ENCODE peak calls at places on chromosomes 13 and 19, in eight cellular contexts. One of them, this sample, is unnamed.

GRCh38 chr19:19490247-19490968 is 24.9 kb downstream of the TSSK6 start:
- DNase-seq in thoracic aorta: peak; percentile 50
- DNase-seq in fibroblast of lung: peak; percentile 71
- DNase-seq in sigmoid colon: peak; percentile 90
- DNase-seq in mucosa of descending colon: peak; percentile 89
- DNase-seq in cardiac fibroblast: peak; percentile 90
- DNase-seq in left lung: peak; percentile 73
- DNase-seq in coronary artery: no peak
- DNase-seq in this sample: peak; percentile 83

GRCh38 chr19:17467471-17468301 is 2.6 kb upstream of the SLC27A1 start:
- DNase-seq in cardiac fibroblast: no peak
- DNase-seq in coronary artery: no peak
- DNase-seq in mucosa of descending colon: no peak
- DNase-seq in left lung: peak; percentile 17
- DNase-seq in fibroblast of lung: no peak
- DNase-seq in sigmoid colon: no peak
- DNase-seq in thoracic aorta: no peak
- DNase-seq in this sample: no peak

GRCh38 chr19:39351537-39352037 is 9.4 kb downstream of the SAMD4B start:
- DNase-seq in sigmoid colon: no peak
- DNase-seq in thoracic aorta: no peak
- DNase-seq in coronary artery: no peak
- DNase-seq in left lung: no peak
- DNase-seq in fibroblast of lung: no peak
- DNase-seq in mucosa of descending colon: no peak
- DNase-seq in cardiac fibroblast: no peak
- DNase-seq in this sample: no peak

GRCh38 chr13:26727633-26728032 is 33.0 kb downstream of the GPR12 start:
- DNase-seq in fibroblast of lung: no peak
- DNase-seq in left lung: no peak
- DNase-seq in coronary artery: no peak
- DNase-seq in mucosa of descending colon: no peak
- DNase-seq in cardiac fibroblast: no peak
- DNase-seq in sigmoid colon: no peak
- DNase-seq in thoracic aorta: no peak
- DNase-seq in this sample: no peak

GRCh38 chr19:19628499-19629134 is 597 bp upstream of the LPAR2 start:
- DNase-seq in mucosa of descending colon: peak; percentile 48
- DNase-seq in coronary artery: no peak
- DNase-seq in fibroblast of lung: peak; percentile 81
- DNase-seq in left lung: peak; percentile 86
- DNase-seq in sigmoid colon: no peak
- DNase-seq in cardiac fibroblast: no peak
- DNase-seq in thoracic aorta: no peak
- DNase-seq in this sample: peak; percentile 85

GRCh38 chr13:39364797-39365468 is 238.1 kb downstream of the LHFPL6 start:
- DNase-seq in coronary artery: no peak
- DNase-seq in sigmoid colon: no peak
- DNase-seq in thoracic aorta: no peak
- DNase-seq in left lung: no peak
- DNase-seq in mucosa of descending colon: no peak
- DNase-seq in cardiac fibroblast: no peak
- DNase-seq in fibroblast of lung: peak; percentile 61
- DNase-seq in this sample: no peak

GRCh38 chr19:45601524-45602522 is at the start of gene GPR4:
- DNase-seq in thoracic aorta: no peak
- DNase-seq in fibroblast of lung: no peak
- DNase-seq in mucosa of descending colon: no peak
- DNase-seq in left lung: peak; percentile 82
- DNase-seq in sigmoid colon: no peak
- DNase-seq in coronary artery: no peak
- DNase-seq in cardiac fibroblast: no peak
- DNase-seq in this sample: peak; percentile 85

GRCh38 chr13:28503182-28503980 is 8.5 kb upstream of the FLT1 start:
- DNase-seq in sigmoid colon: no peak
- DNase-seq in cardiac fibroblast: no peak
- DNase-seq in mucosa of descending colon: no peak
- DNase-seq in coronary artery: no peak
- DNase-seq in fibroblast of lung: no peak
- DNase-seq in thoracic aorta: no peak
- DNase-seq in left lung: no peak
- DNase-seq in this sample: no peak

GRCh38 chr13:42333613-42334328 is 61.8 kb downstream of the AKAP11 start:
- DNase-seq in sigmoid colon: no peak
- DNase-seq in mucosa of descending colon: no peak
- DNase-seq in thoracic aorta: no peak
- DNase-seq in cardiac fibroblast: peak; percentile 76
- DNase-seq in fibroblast of lung: peak; percentile 13
- DNase-seq in coronary artery: no peak
- DNase-seq in left lung: no peak
- DNase-seq in this sample: no peak

DNA sequence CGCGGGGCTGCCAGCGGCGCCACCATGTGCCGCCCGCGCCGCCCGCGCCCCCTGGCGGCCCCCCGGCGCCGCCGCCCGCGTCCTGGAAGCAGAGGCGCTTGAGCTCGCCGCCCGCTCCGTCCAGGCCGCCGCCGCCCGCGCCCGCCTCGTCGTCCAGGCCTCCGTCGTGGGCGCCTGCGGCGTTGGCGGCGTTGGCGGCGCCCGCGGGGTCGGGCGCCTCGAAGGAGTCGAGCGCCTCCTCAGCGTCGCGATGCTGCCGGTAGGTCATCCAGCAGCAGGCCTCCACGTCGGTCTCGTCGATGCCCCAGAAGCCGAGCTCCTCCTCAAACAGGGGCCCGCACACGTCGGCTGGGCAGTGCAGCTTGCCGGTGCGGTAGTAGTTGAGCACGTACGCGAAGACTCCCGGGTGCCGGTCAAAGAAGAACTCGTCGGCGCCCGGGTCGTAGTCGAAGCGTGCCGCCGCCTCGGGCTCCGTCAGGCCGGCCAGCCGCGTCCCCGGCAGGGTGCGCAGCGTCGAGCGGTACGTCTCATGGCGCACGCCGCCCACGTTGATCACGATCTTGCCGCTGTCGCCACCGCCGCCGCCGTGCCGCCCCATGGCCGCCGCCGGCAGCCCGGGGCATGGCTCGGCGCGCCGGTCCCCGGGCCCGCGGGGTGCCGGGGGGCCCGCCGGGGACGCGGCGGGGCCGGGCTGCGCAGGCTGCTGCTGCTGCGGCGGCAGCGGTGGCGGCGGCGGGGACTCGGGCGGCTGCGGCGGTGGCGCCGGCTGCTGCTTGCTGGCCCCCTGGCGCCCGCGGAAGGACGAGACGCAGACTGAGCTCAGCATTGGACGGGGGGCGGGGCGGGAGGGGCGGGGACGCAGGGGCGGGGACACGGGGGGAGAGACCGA is 676 bp downstream of the KCNC3 start:
- DNase-seq in coronary artery: no peak
- DNase-seq in fibroblast of lung: no peak
- DNase-seq in left lung: peak; percentile 77
- DNase-seq in sigmoid colon: no peak
- DNase-seq in thoracic aorta: no peak
- DNase-seq in mucosa of descending colon: peak; percentile 27
- DNase-seq in cardiac fibroblast: peak; percentile 7
- DNase-seq in this sample: no peak
- H3K4me3 ChIP-seq in coronary artery: peak overlapping the region; percentile 65
- H3K4me3 ChIP-seq in fibroblast of lung: no peak overlapping the region
- H3K4me3 ChIP-seq in left lung: no peak overlapping the region
- H3K4me3 ChIP-seq in sigmoid colon: no peak overlapping the region
- H3K4me3 ChIP-seq in thoracic aorta: peak overlapping the region; percentile 66
- H3K4me3 ChIP-seq in mucosa of descending colon: no peak overlapping the region
- H3K4me3 ChIP-seq in cardiac fibroblast: peak overlapping the region; percentile 32
- H3K4me3 ChIP-seq in this sample: peak overlapping the region; percentile 48

GRCh38 chr13:20128459-20128927 is 32.4 kb downstream of the GJA3 start:
- DNase-seq in left lung: peak; percentile 82
- DNase-seq in fibroblast of lung: no peak
- DNase-seq in mucosa of descending colon: peak; percentile 51
- DNase-seq in coronary artery: peak; percentile 68
- DNase-seq in thoracic aorta: no peak
- DNase-seq in cardiac fibroblast: no peak
- DNase-seq in sigmoid colon: peak; percentile 58
- DNase-seq in this sample: no peak

GRCh38 chr13:20130012-20130411 is 30.8 kb downstream of the GJA3 start:
- DNase-seq in thoracic aorta: no peak
- DNase-seq in left lung: no peak
- DNase-seq in sigmoid colon: no peak
- DNase-seq in mucosa of descending colon: no peak
- DNase-seq in cardiac fibroblast: no peak
- DNase-seq in fibroblast of lung: no peak
- DNase-seq in coronary artery: no peak
- DNase-seq in this sample: no peak

GRCh38 chr13:20127563-20128458 is 33.0 kb downstream of the GJA3 start:
- DNase-seq in fibroblast of lung: peak; percentile 66
- DNase-seq in thoracic aorta: no peak
- DNase-seq in left lung: peak; percentile 93
- DNase-seq in cardiac fibroblast: peak; percentile 53
- DNase-seq in mucosa of descending colon: peak; percentile 70
- DNase-seq in coronary artery: peak; percentile 84
- DNase-seq in sigmoid colon: peak; percentile 82
- DNase-seq in this sample: peak; percentile 88

GRCh38 chr13:20130652-20131051 is 30.2 kb downstream of the GJA3 start:
- DNase-seq in left lung: no peak
- DNase-seq in mucosa of descending colon: no peak
- DNase-seq in cardiac fibroblast: no peak
- DNase-seq in sigmoid colon: no peak
- DNase-seq in thoracic aorta: no peak
- DNase-seq in coronary artery: no peak
- DNase-seq in fibroblast of lung: no peak
- DNase-seq in this sample: no peak

DNA sequence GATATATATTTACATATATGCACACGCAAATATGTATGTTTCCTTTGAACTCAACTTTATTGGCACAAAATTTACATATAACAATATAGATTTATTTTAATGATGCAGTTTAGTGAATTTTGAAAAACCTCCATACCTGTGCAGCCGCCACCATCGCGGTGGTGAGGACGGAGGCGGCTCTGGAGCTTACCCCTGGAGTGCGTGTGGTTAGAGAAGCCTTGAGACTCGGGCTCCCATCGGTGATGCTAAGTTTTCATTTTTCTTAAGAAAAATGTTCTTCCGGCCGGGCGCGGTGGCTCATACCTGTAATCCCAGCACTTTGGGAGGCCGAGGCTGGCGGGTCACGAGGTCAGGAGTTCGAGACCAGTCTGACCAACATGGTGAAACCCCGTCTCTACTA is 31.8 kb downstream of the GJA3 start:
- DNase-seq in thoracic aorta: no peak
- DNase-seq in sigmoid colon: peak; percentile 35
- DNase-seq in coronary artery: no peak
- DNase-seq in fibroblast of lung: no peak
- DNase-seq in left lung: no peak
- DNase-seq in mucosa of descending colon: peak; percentile 6
- DNase-seq in cardiac fibroblast: no peak
- DNase-seq in this sample: no peak
- H3K4me3 ChIP-seq in thoracic aorta: no peak overlapping the region
- H3K4me3 ChIP-seq in sigmoid colon: no peak overlapping the region
- H3K4me3 ChIP-seq in coronary artery: no peak overlapping the region
- H3K4me3 ChIP-seq in fibroblast of lung: no peak overlapping the region
- H3K4me3 ChIP-seq in left lung: no peak overlapping the region
- H3K4me3 ChIP-seq in mucosa of descending colon: no peak overlapping the region
- H3K4me3 ChIP-seq in cardiac fibroblast: no peak overlapping the region
- H3K4me3 ChIP-seq in this sample: peak overlapping the region; percentile 67

GRCh38 chr19:42280761-42281174 is 11.7 kb downstream of the CIC start:
- DNase-seq in sigmoid colon: no peak
- DNase-seq in cardiac fibroblast: peak; percentile 15
- DNase-seq in thoracic aorta: no peak
- DNase-seq in left lung: no peak
- DNase-seq in coronary artery: peak; percentile 91
- DNase-seq in mucosa of descending colon: no peak
- DNase-seq in fibroblast of lung: peak; percentile 76
- DNase-seq in this sample: peak; percentile 90
- H3K4me3 ChIP-seq in sigmoid colon: peak overlapping the region; percentile 66
- H3K4me3 ChIP-seq in cardiac fibroblast: peak overlapping the region; percentile 76
- H3K4me3 ChIP-seq in thoracic aorta: peak overlapping the region; percentile 81
- H3K4me3 ChIP-seq in left lung: peak overlapping the region; percentile 76
- H3K4me3 ChIP-seq in coronary artery: peak overlapping the region; percentile 97
- H3K4me3 ChIP-seq in mucosa of descending colon: peak overlapping the region; percentile 44
- H3K4me3 ChIP-seq in fibroblast of lung: peak overlapping the region; percentile 33
- H3K4me3 ChIP-seq in this sample: peak overlapping the region; percentile 80

GRCh38 chr19:56538254-56538760 is 441 bp upstream of the ZFP28 start:
- DNase-seq in thoracic aorta: peak; percentile 66
- DNase-seq in left lung: peak; percentile 96
- DNase-seq in sigmoid colon: peak; percentile 96
- DNase-seq in coronary artery: peak; percentile 95
- DNase-seq in cardiac fibroblast: peak; percentile 93
- DNase-seq in fibroblast of lung: peak; percentile 90
- DNase-seq in mucosa of descending colon: peak; percentile 87
- DNase-seq in this sample: peak; percentile 98

GRCh38 chr19:56538761-56539263 is at the start of gene ZFP28:
- DNase-seq in left lung: peak; percentile 94
- DNase-seq in coronary artery: no peak
- DNase-seq in mucosa of descending colon: peak; percentile 83
- DNase-seq in thoracic aorta: peak; percentile 31
- DNase-seq in cardiac fibroblast: no peak
- DNase-seq in sigmoid colon: no peak
- DNase-seq in fibroblast of lung: no peak
- DNase-seq in this sample: peak; percentile 95

DNA sequence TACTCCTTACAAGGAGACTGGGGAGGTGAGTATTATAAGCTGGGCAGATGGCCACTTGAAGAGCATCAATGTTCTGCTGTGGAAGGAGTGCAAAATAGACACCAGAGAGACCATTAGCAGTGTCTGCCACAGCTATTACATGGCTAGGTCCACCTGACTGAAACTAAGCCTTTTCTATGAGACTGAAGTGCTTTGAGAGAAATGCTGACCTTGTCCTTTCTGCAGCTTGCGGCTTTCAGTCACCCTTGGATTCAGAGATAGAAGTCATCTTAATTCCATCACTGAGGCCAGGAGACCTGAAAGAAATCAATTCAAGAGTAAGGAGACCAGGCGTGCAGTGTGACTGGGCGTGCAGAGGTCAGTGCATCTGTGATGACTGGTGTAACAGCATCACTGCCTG is 1.3 kb upstream of the ZFP28 start:
- DNase-seq in fibroblast of lung: no peak
- DNase-seq in thoracic aorta: no peak
- DNase-seq in mucosa of descending colon: no peak
- DNase-seq in left lung: no peak
- DNase-seq in coronary artery: no peak
- DNase-seq in sigmoid colon: no peak
- DNase-seq in cardiac fibroblast: no peak
- DNase-seq in this sample: no peak
- H3K4me3 ChIP-seq in fibroblast of lung: no peak overlapping the region
- H3K4me3 ChIP-seq in thoracic aorta: peak overlapping the region; percentile 86
- H3K4me3 ChIP-seq in mucosa of descending colon: no peak overlapping the region
- H3K4me3 ChIP-seq in left lung: no peak overlapping the region
- H3K4me3 ChIP-seq in coronary artery: peak overlapping the region; percentile 82
- H3K4me3 ChIP-seq in sigmoid colon: no peak overlapping the region
- H3K4me3 ChIP-seq in cardiac fibroblast: no peak overlapping the region
- H3K4me3 ChIP-seq in this sample: peak overlapping the region; percentile 84

GRCh38 chr19:341386-342127 is 3.0 kb downstream of the MIER2 start:
- DNase-seq in left lung: peak; percentile 30
- DNase-seq in mucosa of descending colon: no peak
- DNase-seq in cardiac fibroblast: no peak
- DNase-seq in sigmoid colon: peak; percentile 29
- DNase-seq in coronary artery: no peak
- DNase-seq in thoracic aorta: no peak
- DNase-seq in fibroblast of lung: no peak
- DNase-seq in this sample: no peak
- H3K4me3 ChIP-seq in left lung: no peak overlapping the region
- H3K4me3 ChIP-seq in mucosa of descending colon: no peak overlapping the region
- H3K4me3 ChIP-seq in cardiac fibroblast: no peak overlapping the region
- H3K4me3 ChIP-seq in sigmoid colon: no peak overlapping the region
- H3K4me3 ChIP-seq in coronary artery: peak overlapping the region; percentile 98
- H3K4me3 ChIP-seq in thoracic aorta: peak overlapping the region; percentile 87
- H3K4me3 ChIP-seq in fibroblast of lung: no peak overlapping the region
- H3K4me3 ChIP-seq in this sample: no peak overlapping the region

This sample was measured in kidney.